ENCODE peak calls at places on chromosome 12, in four cellular contexts. One of them, this sample, is unnamed.

GRCh38 chr12:13116259-13116658 is 12.8 kb upstream of the GSG1 start:
- DNase-seq in foreskin fibroblast: no peak
- DNase-seq in A549: no peak
- DNase-seq in esophagus muscularis mucosa: no peak
- DNase-seq in this sample: no peak

GRCh38 chr12:117829108-117829507 is 139.7 kb downstream of the KSR2 start:
- DNase-seq in A549: no peak
- DNase-seq in foreskin fibroblast: no peak
- DNase-seq in esophagus muscularis mucosa: no peak
- DNase-seq in this sample: no peak

GRCh38 chr12:49131973-49132461 is 822 bp upstream of the TUBA1B start:
- DNase-seq in foreskin fibroblast: peak; percentile 66
- DNase-seq in esophagus muscularis mucosa: no peak
- DNase-seq in A549: peak; percentile 41
- DNase-seq in this sample: peak; percentile 71

GRCh38 chr12:4320287-4320858 is 640 bp upstream of the TIGAR start:
- DNase-seq in esophagus muscularis mucosa: no peak
- DNase-seq in foreskin fibroblast: no peak
- DNase-seq in A549: peak; percentile 25
- DNase-seq in this sample: no peak

GRCh38 chr12:92107094-92107493 is 38.6 kb downstream of the BTG1 start:
- DNase-seq in foreskin fibroblast: no peak
- DNase-seq in esophagus muscularis mucosa: no peak
- DNase-seq in A549: no peak
- DNase-seq in this sample: no peak

GRCh38 chr12:123076604-123077297 is 74.1 kb downstream of the PITPNM2 start:
- DNase-seq in esophagus muscularis mucosa: no peak
- DNase-seq in A549: no peak
- DNase-seq in foreskin fibroblast: peak; percentile 47
- DNase-seq in this sample: no peak

GRCh38 chr12:8697120-8697475 is 693 bp upstream of the RIMKLB start:
- DNase-seq in A549: no peak
- DNase-seq in foreskin fibroblast: peak; percentile 67
- DNase-seq in esophagus muscularis mucosa: no peak
- DNase-seq in this sample: no peak

GRCh38 chr12:62601765-62602444 is 135.3 kb downstream of the MON2 start:
- DNase-seq in esophagus muscularis mucosa: no peak
- DNase-seq in foreskin fibroblast: no peak
- DNase-seq in A549: no peak
- DNase-seq in this sample: no peak

GRCh38 chr12:52826611-52827498 is 7.3 kb downstream of the KRT79 start:
- DNase-seq in esophagus muscularis mucosa: no peak
- DNase-seq in A549: no peak
- DNase-seq in foreskin fibroblast: no peak
- DNase-seq in this sample: no peak

GRCh38 chr12:97572220-97572619 is 109.6 kb downstream of the RMST start:
- DNase-seq in foreskin fibroblast: no peak
- DNase-seq in esophagus muscularis mucosa: no peak
- DNase-seq in A549: no peak
- DNase-seq in this sample: no peak

GRCh38 chr12:55885113-55885512 is 42.4 kb upstream of the MMP19 start:
- DNase-seq in foreskin fibroblast: no peak
- DNase-seq in A549: no peak
- DNase-seq in esophagus muscularis mucosa: no peak
- DNase-seq in this sample: no peak

GRCh38 chr12:129401572-129401971 is 502.3 kb downstream of the TMEM132D start:
- DNase-seq in esophagus muscularis mucosa: no peak
- DNase-seq in foreskin fibroblast: no peak
- DNase-seq in A549: no peak
- DNase-seq in this sample: no peak

GRCh38 chr12:107007421-107007820 is 20.5 kb upstream of the MTERF2 start:
- DNase-seq in A549: no peak
- DNase-seq in esophagus muscularis mucosa: no peak
- DNase-seq in foreskin fibroblast: no peak
- DNase-seq in this sample: no peak

GRCh38 chr12:68364893-68365725 is 32.9 kb upstream of the MDM1 start:
- DNase-seq in A549: peak; percentile 96
- DNase-seq in esophagus muscularis mucosa: peak; percentile 97
- DNase-seq in foreskin fibroblast: peak; percentile 97
- DNase-seq in this sample: peak; percentile 98

GRCh38 chr12:31521972-31522371 is 69.0 kb downstream of the DENND5B start:
- DNase-seq in A549: no peak
- DNase-seq in foreskin fibroblast: peak; percentile 22
- DNase-seq in esophagus muscularis mucosa: no peak
- DNase-seq in this sample: no peak

GRCh38 chr12:92908108-92908507 is 21.0 kb downstream of the EEA1 start:
- DNase-seq in foreskin fibroblast: no peak
- DNase-seq in A549: no peak
- DNase-seq in esophagus muscularis mucosa: no peak
- DNase-seq in this sample: no peak

GRCh38 chr12:124347805-124348658 is 53.1 kb downstream of the RFLNA start:
- DNase-seq in esophagus muscularis mucosa: no peak
- DNase-seq in foreskin fibroblast: no peak
- DNase-seq in A549: no peak
- DNase-seq in this sample: no peak

GRCh38 chr12:91178139-91178561 is 4.5 kb downstream of the DCN start:
- DNase-seq in foreskin fibroblast: peak; percentile 63
- DNase-seq in A549: no peak
- DNase-seq in esophagus muscularis mucosa: no peak
- DNase-seq in this sample: peak; percentile 44

GRCh38 chr12:26226629-26227375 is 31.4 kb downstream of the SSPN start:
- DNase-seq in esophagus muscularis mucosa: no peak
- DNase-seq in A549: no peak
- DNase-seq in foreskin fibroblast: peak; percentile 55
- DNase-seq in this sample: peak; percentile 34

GRCh38 chr12:58922849-58923248 is 2.5 kb upstream of the LRIG3 start:
- DNase-seq in A549: no peak
- DNase-seq in foreskin fibroblast: peak; percentile 83
- DNase-seq in esophagus muscularis mucosa: no peak
- DNase-seq in this sample: peak; percentile 51

GRCh38 chr12:53222170-53223005 is 9.6 kb downstream of the RARG start:
- DNase-seq in esophagus muscularis mucosa: no peak
- DNase-seq in foreskin fibroblast: peak; percentile 80
- DNase-seq in A549: no peak
- DNase-seq in this sample: no peak

DNA sequence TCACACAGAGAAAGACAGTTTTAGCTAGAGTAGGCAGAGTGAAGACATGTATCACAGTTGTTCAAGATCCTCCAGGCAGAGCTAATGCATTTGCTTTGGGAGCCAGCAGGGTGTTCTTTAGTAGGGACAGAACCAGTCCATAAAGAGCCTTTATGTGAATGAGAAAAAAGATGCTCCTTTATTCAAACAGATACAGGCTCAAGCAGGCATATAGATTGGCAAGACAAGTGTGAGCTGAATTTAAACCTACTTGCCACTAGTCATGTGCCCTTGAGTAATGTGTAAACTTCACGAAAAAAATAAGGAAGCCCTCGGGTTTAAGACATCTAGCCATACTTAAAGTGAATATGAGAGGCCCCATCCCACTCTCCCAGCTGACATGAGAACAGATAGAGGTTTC is 43.2 kb upstream of the STRAP start:
- DNase-seq in esophagus muscularis mucosa: peak; percentile 24
- DNase-seq in foreskin fibroblast: no peak
- DNase-seq in A549: no peak
- DNase-seq in this sample: no peak
- TF ChIP-seq CTCF in esophagus muscularis mucosa: no peak
- TF ChIP-seq CTCF in foreskin fibroblast: no peak
- TF ChIP-seq CTCF in A549: no peak
- TF ChIP-seq CTCF in this sample: no peak

DNA sequence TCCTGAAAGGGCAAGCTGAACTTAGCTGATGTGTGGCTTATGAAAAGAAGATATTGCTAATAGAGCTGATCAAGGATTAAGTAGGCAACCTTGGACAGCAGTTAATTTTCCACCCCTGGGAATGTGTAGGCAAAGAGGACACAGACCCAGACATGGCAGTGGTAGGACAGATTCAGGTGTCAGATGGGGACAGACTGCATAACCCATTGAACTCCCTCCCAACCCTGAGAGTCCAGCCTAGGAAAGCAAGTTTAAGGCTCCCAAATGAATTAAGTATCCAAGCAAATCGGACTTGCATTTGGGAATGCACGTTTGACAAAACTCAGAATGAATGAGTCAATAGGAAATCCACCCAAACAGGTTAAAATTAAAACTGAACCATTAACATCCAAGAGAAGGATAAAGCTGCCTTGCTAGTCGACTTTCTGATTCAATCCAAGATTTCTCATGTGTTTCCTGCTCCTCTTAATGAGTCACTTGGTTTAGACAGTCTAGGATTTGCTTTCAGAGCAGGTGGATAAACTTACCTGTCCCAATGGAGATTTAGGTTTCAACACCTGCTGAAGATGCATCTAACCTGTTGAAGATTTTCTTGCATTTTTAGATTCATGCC is 385.4 kb downstream of the CCDC91 start:
- DNase-seq in esophagus muscularis mucosa: no peak
- DNase-seq in foreskin fibroblast: no peak
- DNase-seq in A549: no peak
- DNase-seq in this sample: no peak
- TF ChIP-seq CTCF in esophagus muscularis mucosa: no peak
- TF ChIP-seq CTCF in foreskin fibroblast: no peak
- TF ChIP-seq CTCF in A549: no peak
- TF ChIP-seq CTCF in this sample: no peak

GRCh38 chr12:56900583-56900982 is 33.6 kb downstream of the SDR9C7 start:
- DNase-seq in esophagus muscularis mucosa: peak; percentile 81
- DNase-seq in foreskin fibroblast: peak; percentile 8
- DNase-seq in A549: peak; percentile 66
- DNase-seq in this sample: peak; percentile 97
- TF ChIP-seq CTCF in esophagus muscularis mucosa: no peak
- TF ChIP-seq CTCF in foreskin fibroblast: no peak
- TF ChIP-seq CTCF in A549: no peak
- TF ChIP-seq CTCF in this sample: no peak

DNA sequence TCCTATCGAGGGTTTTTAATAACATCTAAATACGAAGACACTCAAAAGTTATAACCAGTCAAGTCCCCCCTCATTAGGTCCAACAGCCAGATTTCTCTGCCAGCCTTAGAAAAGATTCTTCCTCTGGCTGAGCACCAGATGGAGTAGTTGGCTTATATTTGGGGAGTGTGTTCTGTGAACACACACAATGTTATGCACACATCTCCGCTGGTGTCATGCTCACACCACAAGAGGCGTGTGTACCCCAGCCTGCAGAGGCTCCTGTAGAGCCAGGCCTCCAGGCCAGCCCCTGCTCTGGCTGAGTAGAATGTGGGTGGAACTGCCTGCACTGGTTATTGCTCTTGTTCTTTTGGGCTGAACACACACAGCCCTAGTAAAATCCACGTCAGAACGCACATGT is 64.0 kb downstream of the PIWIL1 start:
- DNase-seq in esophagus muscularis mucosa: no peak
- DNase-seq in A549: peak; percentile 8
- DNase-seq in foreskin fibroblast: no peak
- DNase-seq in this sample: no peak
- TF ChIP-seq CTCF in esophagus muscularis mucosa: no peak
- TF ChIP-seq CTCF in A549: peak; percentile 27
- TF ChIP-seq CTCF in foreskin fibroblast: no peak
- TF ChIP-seq CTCF in this sample: peak; percentile 27

GRCh38 chr12:40327506-40327905 is 102.7 kb downstream of the LRRK2 start:
- DNase-seq in esophagus muscularis mucosa: no peak
- DNase-seq in foreskin fibroblast: peak; percentile 37
- DNase-seq in A549: no peak
- DNase-seq in this sample: no peak

GRCh38 chr12:40330180-40330579 is 105.4 kb downstream of the LRRK2 start:
- DNase-seq in esophagus muscularis mucosa: no peak
- DNase-seq in foreskin fibroblast: no peak
- DNase-seq in A549: no peak
- DNase-seq in this sample: no peak

DNA sequence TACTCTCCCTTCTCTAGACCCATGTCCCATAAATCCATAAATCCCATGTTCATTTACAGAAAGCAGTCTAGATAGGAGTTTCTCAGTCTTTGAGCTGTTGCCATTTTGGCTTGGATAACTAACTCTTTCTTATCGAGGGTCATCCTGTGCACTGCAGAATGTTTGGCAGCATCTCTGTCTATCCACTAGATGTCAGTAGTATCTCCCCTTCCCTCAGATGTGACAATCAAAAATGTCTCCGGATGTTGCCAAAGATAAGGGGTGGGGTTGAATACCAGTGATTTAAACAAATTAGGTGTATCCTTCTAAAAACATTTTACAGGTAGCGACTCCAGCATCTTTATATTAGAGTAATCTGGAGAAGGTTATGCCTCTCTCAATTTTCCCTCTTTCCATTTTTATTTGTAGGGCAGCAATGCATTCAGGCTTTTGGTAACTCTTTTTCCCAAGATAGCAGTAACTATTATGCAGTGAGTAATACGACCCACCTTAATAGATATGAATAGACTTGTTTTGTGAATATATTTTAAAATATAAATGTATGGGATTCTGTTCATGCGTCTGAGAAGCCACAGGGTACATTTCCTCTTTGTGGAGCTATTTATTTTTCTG is 100.7 kb downstream of the LRRK2 start:
- DNase-seq in foreskin fibroblast: peak; percentile 31
- DNase-seq in A549: peak; percentile 63
- DNase-seq in esophagus muscularis mucosa: no peak
- DNase-seq in this sample: peak; percentile 60
- TF ChIP-seq CTCF in foreskin fibroblast: peak; percentile 44
- TF ChIP-seq CTCF in A549: peak; percentile 64
- TF ChIP-seq CTCF in esophagus muscularis mucosa: peak; percentile 41
- TF ChIP-seq CTCF in this sample: peak; percentile 45

GRCh38 chr12:66120477-66120876 is 10.1 kb downstream of the LLPH start:
- DNase-seq in esophagus muscularis mucosa: no peak
- DNase-seq in A549: no peak
- DNase-seq in foreskin fibroblast: peak; percentile 31
- DNase-seq in this sample: no peak
- TF ChIP-seq CTCF in esophagus muscularis mucosa: no peak
- TF ChIP-seq CTCF in A549: peak; percentile 17
- TF ChIP-seq CTCF in foreskin fibroblast: peak; percentile 5
- TF ChIP-seq CTCF in this sample: no peak

This sample was measured in MCF 10A.